ENCODE peak calls at places on chromosomes 16 and 17, in seven cellular contexts. L is stimulated activated CD8-positive, alpha-beta memory T cell treated with anti-CD3 and anti-CD28 coated beads, Interleukin-4, amount 100 ng/mL, for 4 hours; I is CD8-positive, alpha-beta memory T cell; Y is left lung; D is cardiac fibroblast; O is GM03348; M is T-helper 9 cell. E is an unnamed sample.

GRCh38 chr17:61656721-61657217 is 65.8 kb upstream of the NACA2 start:
- DNase-seq in L (no peak), I (no peak), Y (no peak), D (no peak), O (no peak), M (no peak), E (no peak)

GRCh38 chr16:74667215-74667765 is 613 bp upstream of the RFWD3 start:
- DNase-seq in L (no peak), I (peak), Y (peak), D (peak), O (peak), M (peak), E (no peak)

GRCh38 chr16:66095676-66096075 is 270.8 kb upstream of the CDH5 start:
- DNase-seq in L (no peak), I (no peak), Y (no peak), D (no peak), O (no peak), M (no peak), E (no peak)

GRCh38 chr16:1932050-1933028 is 10.7 kb downstream of the MSRB1 start:
- DNase-seq in L (no peak), I (no peak), Y (no peak), D (no peak), O (no peak), M (no peak), E (no peak)

GRCh38 chr16:2154533-2155090 is 970 bp upstream of the TRAF7 start:
- DNase-seq in L (no peak), I (no peak), Y (no peak), D (no peak), O (no peak), M (no peak), E (no peak)

GRCh38 chr17:7835818-7836595 is 2.0 kb downstream of the KDM6B start:
- DNase-seq in L (no peak), I (peak), Y (peak), D (no peak), O (peak), M (peak), E (peak)

GRCh38 chr16:72689851-72690250 is 358.1 kb downstream of the ZFHX3 start:
- DNase-seq in L (no peak), I (no peak), Y (no peak), D (peak), O (peak), M (no peak), E (no peak)

GRCh38 chr17:17381438-17382059 is 78.4 kb downstream of the NT5M start:
- DNase-seq in L (no peak), I (no peak), Y (no peak), D (no peak), O (no peak), M (no peak), E (no peak)

GRCh38 chr17:63598284-63598683 is 2.4 kb upstream of the TACO1 start:
- DNase-seq in L (no peak), I (no peak), Y (no peak), D (no peak), O (no peak), M (no peak), E (no peak)

GRCh38 chr17:39591958-39592954 is 15.5 kb downstream of the NEUROD2 start:
- DNase-seq in L (no peak), I (no peak), Y (no peak), D (peak), O (peak), M (no peak), E (peak)